ENCODE peak calls at places on chromosomes 4 and X, in nine cellular contexts. One of them, this sample, is unnamed.

GRCh38 chr4:177265729-177266128 is 43.9 kb upstream of the NEIL3 start:
- DNase-seq in uterus: no peak
- DNase-seq in neural crest cell: no peak
- DNase-seq in WERI-Rb-1: no peak
- DNase-seq in fibroblast of mammary gland: no peak
- DNase-seq in ovary: no peak
- DNase-seq in adrenal gland: no peak
- DNase-seq in tibial artery: no peak
- DNase-seq in tibial nerve: no peak
- DNase-seq in this sample: no peak

GRCh38 chr4:153564630-153565525 is 98.7 kb downstream of the TMEM131L start:
- DNase-seq in ovary: peak
- DNase-seq in WERI-Rb-1: peak
- DNase-seq in neural crest cell: no peak
- DNase-seq in tibial artery: no peak
- DNase-seq in adrenal gland: no peak
- DNase-seq in fibroblast of mammary gland: peak
- DNase-seq in uterus: no peak
- DNase-seq in tibial nerve: no peak
- DNase-seq in this sample: no peak

GRCh38 chr4:105147226-105148151 is 813 bp downstream of the TET2 start:
- DNase-seq in neural crest cell: peak
- DNase-seq in adrenal gland: peak
- DNase-seq in WERI-Rb-1: peak
- DNase-seq in uterus: no peak
- DNase-seq in fibroblast of mammary gland: peak
- DNase-seq in ovary: peak
- DNase-seq in tibial nerve: no peak
- DNase-seq in tibial artery: no peak
- DNase-seq in this sample: peak

GRCh38 chr4:145939241-145939640 is 618 bp upstream of the ZNF827 start:
- DNase-seq in neural crest cell: no peak
- DNase-seq in uterus: no peak
- DNase-seq in tibial artery: no peak
- DNase-seq in fibroblast of mammary gland: no peak
- DNase-seq in adrenal gland: no peak
- DNase-seq in WERI-Rb-1: no peak
- DNase-seq in tibial nerve: no peak
- DNase-seq in ovary: no peak
- DNase-seq in this sample: no peak

GRCh38 chr4:184653650-184654049 is 4.1 kb downstream of the PRIMPOL start:
- DNase-seq in WERI-Rb-1: no peak
- DNase-seq in adrenal gland: no peak
- DNase-seq in ovary: no peak
- DNase-seq in tibial artery: no peak
- DNase-seq in fibroblast of mammary gland: peak
- DNase-seq in neural crest cell: no peak
- DNase-seq in uterus: no peak
- DNase-seq in tibial nerve: no peak
- DNase-seq in this sample: no peak

GRCh38 chr4:121989715-121990114 is 37.9 kb upstream of the TRPC3 start:
- DNase-seq in adrenal gland: no peak
- DNase-seq in tibial nerve: no peak
- DNase-seq in tibial artery: no peak
- DNase-seq in WERI-Rb-1: no peak
- DNase-seq in fibroblast of mammary gland: peak
- DNase-seq in ovary: no peak
- DNase-seq in neural crest cell: no peak
- DNase-seq in uterus: no peak
- DNase-seq in this sample: no peak

GRCh38 chrX:153521034-153521433 is 3.6 kb downstream of the ATP2B3 start:
- DNase-seq in fibroblast of mammary gland: peak
- DNase-seq in tibial artery: no peak
- DNase-seq in uterus: no peak
- DNase-seq in tibial nerve: no peak
- DNase-seq in neural crest cell: no peak
- DNase-seq in ovary: no peak
- DNase-seq in WERI-Rb-1: no peak
- DNase-seq in adrenal gland: peak
- DNase-seq in this sample: no peak

GRCh38 chrX:66022742-66023725 is 16.8 kb downstream of the VSIG4 start:
- DNase-seq in ovary: no peak
- DNase-seq in tibial artery: no peak
- DNase-seq in WERI-Rb-1: no peak
- DNase-seq in fibroblast of mammary gland: no peak
- DNase-seq in uterus: no peak
- DNase-seq in tibial nerve: no peak
- DNase-seq in neural crest cell: no peak
- DNase-seq in adrenal gland: no peak
- DNase-seq in this sample: peak

GRCh38 chr4:73922766-73923630 is 53.8 kb downstream of the CXCL1 start:
- DNase-seq in neural crest cell: no peak
- DNase-seq in adrenal gland: no peak
- DNase-seq in fibroblast of mammary gland: peak
- DNase-seq in ovary: no peak
- DNase-seq in uterus: no peak
- DNase-seq in tibial nerve: no peak
- DNase-seq in WERI-Rb-1: no peak
- DNase-seq in tibial artery: no peak
- DNase-seq in this sample: no peak

GRCh38 chr4:73417973-73418372 is 13.9 kb downstream of the ALB start:
- DNase-seq in fibroblast of mammary gland: peak
- DNase-seq in tibial artery: no peak
- DNase-seq in neural crest cell: no peak
- DNase-seq in tibial nerve: no peak
- DNase-seq in adrenal gland: no peak
- DNase-seq in uterus: no peak
- DNase-seq in WERI-Rb-1: no peak
- DNase-seq in ovary: no peak
- DNase-seq in this sample: peak

GRCh38 chr4:10180927-10181744 is 64.5 kb upstream of the WDR1 start:
- DNase-seq in ovary: no peak
- DNase-seq in fibroblast of mammary gland: peak
- DNase-seq in tibial nerve: no peak
- DNase-seq in neural crest cell: no peak
- DNase-seq in adrenal gland: no peak
- DNase-seq in tibial artery: no peak
- DNase-seq in WERI-Rb-1: no peak
- DNase-seq in uterus: no peak
- DNase-seq in this sample: no peak

GRCh38 chr4:14028862-14029261 is 401.3 kb upstream of the BOD1L1 start:
- DNase-seq in fibroblast of mammary gland: no peak
- DNase-seq in ovary: no peak
- DNase-seq in uterus: no peak
- DNase-seq in adrenal gland: no peak
- DNase-seq in tibial artery: no peak
- DNase-seq in neural crest cell: no peak
- DNase-seq in WERI-Rb-1: no peak
- DNase-seq in tibial nerve: no peak
- DNase-seq in this sample: no peak

GRCh38 chrX:13569479-13570244 is at the start of gene EGFL6:
- DNase-seq in WERI-Rb-1: no peak
- DNase-seq in uterus: no peak
- DNase-seq in neural crest cell: peak
- DNase-seq in fibroblast of mammary gland: no peak
- DNase-seq in ovary: no peak
- DNase-seq in tibial nerve: no peak
- DNase-seq in adrenal gland: no peak
- DNase-seq in tibial artery: no peak
- DNase-seq in this sample: peak

GRCh38 chr4:102696763-102697162 is 64.0 kb downstream of the MANBA start:
- DNase-seq in WERI-Rb-1: no peak
- DNase-seq in tibial artery: no peak
- DNase-seq in ovary: no peak
- DNase-seq in uterus: no peak
- DNase-seq in adrenal gland: no peak
- DNase-seq in fibroblast of mammary gland: no peak
- DNase-seq in tibial nerve: no peak
- DNase-seq in neural crest cell: no peak
- DNase-seq in this sample: no peak

GRCh38 chrX:78333521-78333920 is 6.1 kb upstream of the CYSLTR1 start:
- DNase-seq in WERI-Rb-1: no peak
- DNase-seq in ovary: no peak
- DNase-seq in fibroblast of mammary gland: no peak
- DNase-seq in tibial artery: no peak
- DNase-seq in adrenal gland: no peak
- DNase-seq in uterus: no peak
- DNase-seq in tibial nerve: no peak
- DNase-seq in neural crest cell: no peak
- DNase-seq in this sample: no peak

GRCh38 chr4:139523076-139523475 is 32.9 kb downstream of the SETD7 start:
- DNase-seq in WERI-Rb-1: no peak
- DNase-seq in fibroblast of mammary gland: no peak
- DNase-seq in tibial nerve: no peak
- DNase-seq in neural crest cell: no peak
- DNase-seq in adrenal gland: no peak
- DNase-seq in uterus: no peak
- DNase-seq in tibial artery: no peak
- DNase-seq in ovary: peak
- DNase-seq in this sample: no peak

GRCh38 chr4:151658959-151659593 is 101.7 kb downstream of the GATB start:
- DNase-seq in WERI-Rb-1: no peak
- DNase-seq in tibial nerve: no peak
- DNase-seq in neural crest cell: no peak
- DNase-seq in fibroblast of mammary gland: peak
- DNase-seq in uterus: no peak
- DNase-seq in tibial artery: no peak
- DNase-seq in adrenal gland: no peak
- DNase-seq in ovary: no peak
- DNase-seq in this sample: no peak

GRCh38 chrX:86407371-86407770 is 259.1 kb downstream of the DACH2 start:
- DNase-seq in adrenal gland: no peak
- DNase-seq in WERI-Rb-1: no peak
- DNase-seq in neural crest cell: no peak
- DNase-seq in tibial artery: no peak
- DNase-seq in uterus: no peak
- DNase-seq in fibroblast of mammary gland: no peak
- DNase-seq in tibial nerve: no peak
- DNase-seq in ovary: no peak
- DNase-seq in this sample: no peak
- TF ChIP-seq CTCF in adrenal gland: no peak
- TF ChIP-seq CTCF in WERI-Rb-1: no peak
- TF ChIP-seq CTCF in neural crest cell: no peak
- TF ChIP-seq CTCF in tibial artery: no peak
- TF ChIP-seq CTCF in uterus: no peak
- TF ChIP-seq CTCF in fibroblast of mammary gland: no peak
- TF ChIP-seq CTCF in tibial nerve: no peak
- TF ChIP-seq CTCF in ovary: no peak
- TF ChIP-seq CTCF in this sample: no peak

GRCh38 chrX:134776844-134777370 is 118.6 kb upstream of the PLAC1 start:
- DNase-seq in WERI-Rb-1: no peak
- DNase-seq in adrenal gland: no peak
- DNase-seq in fibroblast of mammary gland: no peak
- DNase-seq in tibial artery: no peak
- DNase-seq in ovary: no peak
- DNase-seq in tibial nerve: no peak
- DNase-seq in uterus: no peak
- DNase-seq in neural crest cell: no peak
- DNase-seq in this sample: no peak

GRCh38 chrX:134780908-134781307 is 122.6 kb upstream of the PLAC1 start:
- DNase-seq in adrenal gland: no peak
- DNase-seq in WERI-Rb-1: no peak
- DNase-seq in tibial artery: no peak
- DNase-seq in fibroblast of mammary gland: no peak
- DNase-seq in ovary: no peak
- DNase-seq in uterus: no peak
- DNase-seq in neural crest cell: no peak
- DNase-seq in tibial nerve: no peak
- DNase-seq in this sample: no peak

GRCh38 chrX:134782796-134783195 is 124.5 kb upstream of the PLAC1 start:
- DNase-seq in WERI-Rb-1: no peak
- DNase-seq in ovary: no peak
- DNase-seq in neural crest cell: no peak
- DNase-seq in uterus: no peak
- DNase-seq in tibial nerve: no peak
- DNase-seq in adrenal gland: no peak
- DNase-seq in tibial artery: no peak
- DNase-seq in fibroblast of mammary gland: peak
- DNase-seq in this sample: peak
- TF ChIP-seq CTCF in WERI-Rb-1: no peak
- TF ChIP-seq CTCF in ovary: peak
- TF ChIP-seq CTCF in neural crest cell: peak
- TF ChIP-seq CTCF in uterus: peak
- TF ChIP-seq CTCF in tibial nerve: peak
- TF ChIP-seq CTCF in adrenal gland: peak
- TF ChIP-seq CTCF in tibial artery: peak
- TF ChIP-seq CTCF in fibroblast of mammary gland: peak
- TF ChIP-seq CTCF in this sample: peak

GRCh38 chrX:47958943-47959342 is 44.8 kb downstream of the ZNF182 start:
- DNase-seq in tibial artery: no peak
- DNase-seq in adrenal gland: no peak
- DNase-seq in fibroblast of mammary gland: peak
- DNase-seq in uterus: no peak
- DNase-seq in WERI-Rb-1: no peak
- DNase-seq in neural crest cell: no peak
- DNase-seq in ovary: no peak
- DNase-seq in tibial nerve: no peak
- DNase-seq in this sample: no peak
- TF ChIP-seq CTCF in tibial artery: no peak
- TF ChIP-seq CTCF in adrenal gland: peak
- TF ChIP-seq CTCF in fibroblast of mammary gland: peak
- TF ChIP-seq CTCF in uterus: no peak
- TF ChIP-seq CTCF in WERI-Rb-1: peak
- TF ChIP-seq CTCF in neural crest cell: peak
- TF ChIP-seq CTCF in ovary: no peak
- TF ChIP-seq CTCF in tibial nerve: no peak
- TF ChIP-seq CTCF in this sample: no peak

GRCh38 chr4:186723207-186724047 is at the start of gene FAT1:
- DNase-seq in ovary: peak
- DNase-seq in WERI-Rb-1: no peak
- DNase-seq in uterus: peak
- DNase-seq in neural crest cell: peak
- DNase-seq in adrenal gland: no peak
- DNase-seq in fibroblast of mammary gland: peak
- DNase-seq in tibial nerve: peak
- DNase-seq in tibial artery: peak
- DNase-seq in this sample: peak

GRCh38 chr4:186722856-186723206 is 825 bp downstream of the FAT1 start:
- DNase-seq in tibial artery: no peak
- DNase-seq in neural crest cell: no peak
- DNase-seq in fibroblast of mammary gland: peak
- DNase-seq in tibial nerve: no peak
- DNase-seq in adrenal gland: no peak
- DNase-seq in ovary: no peak
- DNase-seq in uterus: no peak
- DNase-seq in WERI-Rb-1: no peak
- DNase-seq in this sample: no peak

GRCh38 chr4:186717556-186717955 is 6.1 kb downstream of the FAT1 start:
- DNase-seq in adrenal gland: no peak
- DNase-seq in uterus: no peak
- DNase-seq in neural crest cell: no peak
- DNase-seq in fibroblast of mammary gland: no peak
- DNase-seq in ovary: no peak
- DNase-seq in tibial nerve: no peak
- DNase-seq in tibial artery: no peak
- DNase-seq in WERI-Rb-1: no peak
- DNase-seq in this sample: no peak

GRCh38 chr4:186724048-186724860 is 598 bp upstream of the FAT1 start:
- DNase-seq in adrenal gland: no peak
- DNase-seq in fibroblast of mammary gland: peak
- DNase-seq in neural crest cell: peak
- DNase-seq in tibial artery: peak
- DNase-seq in tibial nerve: no peak
- DNase-seq in WERI-Rb-1: no peak
- DNase-seq in ovary: peak
- DNase-seq in uterus: peak
- DNase-seq in this sample: peak

GRCh38 chr4:186719925-186720694 is 3.5 kb downstream of the FAT1 start:
- DNase-seq in ovary: no peak
- DNase-seq in adrenal gland: no peak
- DNase-seq in tibial nerve: no peak
- DNase-seq in WERI-Rb-1: no peak
- DNase-seq in uterus: no peak
- DNase-seq in neural crest cell: peak
- DNase-seq in tibial artery: no peak
- DNase-seq in fibroblast of mammary gland: peak
- DNase-seq in this sample: peak
- TF ChIP-seq CTCF in ovary: no peak
- TF ChIP-seq CTCF in adrenal gland: no peak
- TF ChIP-seq CTCF in tibial nerve: no peak
- TF ChIP-seq CTCF in WERI-Rb-1: peak
- TF ChIP-seq CTCF in uterus: no peak
- TF ChIP-seq CTCF in neural crest cell: peak
- TF ChIP-seq CTCF in tibial artery: no peak
- TF ChIP-seq CTCF in fibroblast of mammary gland: peak
- TF ChIP-seq CTCF in this sample: peak